ENCODE peak calls at places on chromosomes 11 and 22, in seven cellular contexts. C is D721Med, M is epithelial cell of esophagus, Z is body of pancreas, S is pancreas, Y is mucosa of descending colon, K is GM13976. U is an unnamed sample.

GRCh38 chr22:30253205-30253852 is 6.8 kb upstream of the LIF start:
- DNase-seq in C (no peak), M (no peak), Z (peak; percentile 80), S (no peak), Y (peak; percentile 87), K (peak; percentile 67), U (no peak)

GRCh38 chr11:19380375-19380774 is 139.6 kb upstream of the E2F8 start:
- DNase-seq in C (no peak), M (peak; percentile 91), Z (no peak), S (no peak), Y (no peak), K (no peak), U (no peak)

GRCh38 chr11:73957654-73958361 is 7.0 kb downstream of the DNAJB13 start:
- DNase-seq in C (no peak), M (no peak), Z (no peak), S (peak; percentile 14), Y (no peak), K (no peak), U (no peak)

GRCh38 chr11:76135491-76135890 is 70.8 kb downstream of the WNT11 start:
- DNase-seq in C (no peak), M (no peak), Z (no peak), S (no peak), Y (no peak), K (no peak), U (no peak)

GRCh38 chr11:2465201-2466068 is 20.6 kb downstream of the KCNQ1 start:
- DNase-seq in C (no peak), M (no peak), Z (peak; percentile 62), S (no peak), Y (no peak), K (peak; percentile 45), U (no peak)

GRCh38 chr22:49972163-49973017 is 11.8 kb downstream of the PIM3 start:
- DNase-seq in C (no peak), M (no peak), Z (peak; percentile 50), S (peak; percentile 65), Y (peak; percentile 75), K (no peak), U (peak; percentile 50)

GRCh38 chr11:34263462-34264186 is 94.2 kb downstream of the ABTB2 start:
- DNase-seq in C (no peak), M (peak; percentile 93), Z (peak; percentile 93), S (peak; percentile 84), Y (peak; percentile 76), K (no peak), U (no peak)

GRCh38 chr22:31789803-31790202 is 36.0 kb downstream of the DEPDC5 start:
- DNase-seq in C (no peak), M (no peak), Z (no peak), S (no peak), Y (no peak), K (no peak), U (no peak)

GRCh38 chr11:11621881-11622706 is at the start of gene GALNT18:
- DNase-seq in C (peak; percentile 71), M (peak; percentile 98), Z (peak; percentile 93), S (peak; percentile 95), Y (peak; percentile 92), K (peak; percentile 99), U (peak; percentile 87)

GRCh38 chr22:40504285-40505249 is 132.0 kb downstream of the MRTFA start:
- DNase-seq in C (no peak), M (no peak), Z (no peak), S (no peak), Y (no peak), K (peak; percentile 46), U (no peak)

GRCh38 chr11:31340903-31341572 is 28.5 kb downstream of the DCDC1 start:
- DNase-seq in C (no peak), M (peak; percentile 52), Z (no peak), S (no peak), Y (no peak), K (peak; percentile 32), U (peak; percentile 2)

GRCh38 chr11:19232910-19233503 is 7.7 kb downstream of the E2F8 start:
- DNase-seq in C (no peak), M (peak; percentile 95), Z (no peak), S (no peak), Y (no peak), K (no peak), U (no peak)

GRCh38 chr22:21919526-21920307 is 32.9 kb downstream of the PPM1F start:
- DNase-seq in C (no peak), M (no peak), Z (no peak), S (no peak), Y (no peak), K (no peak), U (no peak)

DNA sequence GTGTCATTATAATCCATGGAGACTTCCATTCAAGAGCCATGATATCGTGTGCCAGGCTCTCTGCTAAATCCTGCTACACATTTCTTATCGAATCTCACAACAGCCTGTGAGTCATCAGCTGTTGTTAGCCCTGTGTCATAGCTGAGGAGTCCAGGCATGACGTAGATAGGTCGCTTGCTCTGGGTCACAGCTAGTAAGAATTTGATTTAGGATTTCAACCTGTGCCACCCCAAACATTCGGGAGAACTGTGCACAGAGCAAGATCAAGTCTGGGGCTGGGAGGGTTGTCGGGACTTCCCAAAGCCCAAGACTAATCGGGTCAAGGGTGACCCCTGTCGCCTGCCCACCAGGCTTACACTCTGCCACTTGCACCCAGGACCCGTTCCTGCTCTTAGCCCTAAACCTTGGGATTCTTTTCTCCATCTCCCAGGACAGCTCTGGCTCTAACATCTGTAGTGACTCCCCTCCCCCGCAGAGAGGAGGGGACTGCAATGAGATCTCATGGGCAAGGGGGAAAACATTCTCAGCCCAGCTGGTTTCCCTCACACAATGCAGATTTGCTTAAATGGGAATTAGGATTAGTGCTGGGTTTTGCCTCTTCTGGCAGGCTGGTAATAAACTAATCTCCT is 34.3 kb downstream of the TSPAN18 start:
- DNase-seq in C (peak; percentile 41), M (peak; percentile 78), Z (peak; percentile 65), S (no peak), Y (no peak), K (no peak), U (no peak)
- TF ChIP-seq CTCF in C (no peak), M (no peak), Z (no peak), S (no peak), Y (no peak), K (no peak), U (no peak)

GRCh38 chr22:37549704-37550059 is 10.6 kb upstream of the CDC42EP1 start:
- DNase-seq in C (no peak), M (no peak), Z (peak; percentile 93), S (peak; percentile 81), Y (no peak), K (no peak), U (no peak)
- TF ChIP-seq CTCF in C (no peak), M (no peak), Z (peak; percentile 84), S (no peak), Y (no peak), K (no peak), U (no peak)

DNA sequence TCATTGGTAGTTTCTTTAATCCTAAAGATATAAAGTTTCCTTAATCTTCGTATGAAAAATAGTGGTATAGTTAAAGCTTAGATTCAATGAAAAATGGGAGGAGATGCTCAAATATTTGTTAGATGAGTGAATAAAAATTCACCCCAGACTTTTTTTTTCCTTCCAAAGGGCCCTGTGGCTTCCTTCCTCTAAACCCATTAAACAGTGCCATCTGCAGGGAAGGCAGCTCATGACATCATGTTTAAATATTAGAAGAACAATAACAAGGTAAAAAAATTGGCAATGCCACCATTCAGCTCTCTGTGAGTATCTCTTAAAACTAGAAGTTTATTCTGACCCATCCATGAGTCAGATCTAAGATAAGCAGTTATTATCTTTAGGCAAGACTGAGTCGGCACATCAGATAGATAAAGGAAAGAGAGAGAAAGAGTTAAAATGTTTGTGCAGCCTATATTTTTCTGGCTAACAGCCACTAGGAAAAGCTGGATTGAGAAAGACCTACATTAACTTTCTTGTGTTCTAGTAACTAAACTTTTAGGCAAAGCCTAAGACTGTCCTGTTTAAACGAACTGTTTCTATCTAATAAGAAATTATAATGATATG is 19.1 kb upstream of the OOSP1 start:
- DNase-seq in C (peak; percentile 27), M (peak; percentile 72), Z (peak; percentile 31), S (no peak), Y (no peak), K (peak; percentile 28), U (peak; percentile 58)
- TF ChIP-seq CTCF in C (peak; percentile 62), M (peak; percentile 62), Z (peak; percentile 60), S (peak; percentile 46), Y (peak; percentile 23), K (peak; percentile 18), U (peak; percentile 49)

DNA sequence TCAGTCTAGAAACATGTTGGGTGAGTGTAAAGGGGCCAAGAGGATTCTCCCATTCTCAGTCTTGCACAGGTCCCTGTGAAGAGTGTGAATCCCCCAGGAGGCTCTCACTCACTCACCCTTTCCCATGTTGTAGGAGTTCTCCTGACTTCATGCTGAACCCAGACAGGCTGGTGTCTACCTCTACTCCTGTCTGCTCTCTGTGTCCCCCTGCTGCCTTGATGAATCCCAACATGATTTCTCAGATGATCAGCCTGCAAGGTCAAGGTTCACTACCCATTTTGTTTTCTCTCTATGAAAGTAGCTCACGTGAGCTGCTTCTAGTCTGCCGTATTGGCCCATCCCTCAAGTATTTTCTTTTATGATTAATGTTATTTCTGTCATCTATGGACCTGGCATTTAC is 500.6 kb downstream of the ETS1 start:
- DNase-seq in C (no peak), M (no peak), Z (no peak), S (no peak), Y (no peak), K (no peak), U (no peak)
- TF ChIP-seq CTCF in C (no peak), M (no peak), Z (no peak), S (no peak), Y (no peak), K (no peak), U (no peak)

GRCh38 chr11:37657645-37658044 is 1059.6 kb upstream of the RAG2 start:
- DNase-seq in C (no peak), M (peak; percentile 50), Z (no peak), S (no peak), Y (no peak), K (no peak), U (no peak)
- TF ChIP-seq CTCF in C (peak; percentile 39), M (peak; percentile 61), Z (no peak), S (no peak), Y (no peak), K (no peak), U (no peak)

GRCh38 chr11:36089920-36090319 is 146.1 kb downstream of the LDLRAD3 start:
- DNase-seq in C (no peak), M (no peak), Z (no peak), S (no peak), Y (no peak), K (no peak), U (no peak)

GRCh38 chr11:36091256-36091811 is 147.5 kb downstream of the LDLRAD3 start:
- DNase-seq in C (no peak), M (no peak), Z (no peak), S (no peak), Y (no peak), K (no peak), U (no peak)

GRCh38 chr11:36088234-36088975 is 144.5 kb downstream of the LDLRAD3 start:
- DNase-seq in C (no peak), M (no peak), Z (no peak), S (no peak), Y (no peak), K (no peak), U (no peak)

GRCh38 chr11:36092314-36093030 is 148.6 kb downstream of the LDLRAD3 start:
- DNase-seq in C (no peak), M (no peak), Z (no peak), S (no peak), Y (no peak), K (no peak), U (no peak)

GRCh38 chr11:36090351-36091245 is 146.7 kb downstream of the LDLRAD3 start:
- DNase-seq in C (no peak), M (no peak), Z (no peak), S (no peak), Y (no peak), K (no peak), U (no peak)
- TF ChIP-seq CTCF in C (no peak), M (no peak), Z (no peak), S (no peak), Y (no peak), K (no peak), U (no peak)